ENCODE peak calls at places on chromosome 15, in four cellular contexts. B is A549, X is astrocyte of the spinal cord, E is endothelial cell. S is an unnamed sample.

GRCh38 chr15:25094519-25094918 is 139.7 kb downstream of the SNRPN start:
- DNase-seq in B (no peak), X (no peak), E (no peak), S (peak; percentile 22)

GRCh38 chr15:49045691-49046112 is 544 bp downstream of the SECISBP2L start:
- DNase-seq in B (peak; percentile 10), X (peak; percentile 51), E (peak; percentile 45), S (no peak)

GRCh38 chr15:29269485-29270168 is at the start of gene NSMCE3:
- DNase-seq in B (peak; percentile 75), X (peak; percentile 90), E (peak; percentile 85), S (peak; percentile 94)

GRCh38 chr15:36415643-36416042 is 163.8 kb upstream of the CDIN1 start:
- DNase-seq in B (no peak), X (peak; percentile 52), E (no peak), S (no peak)

GRCh38 chr15:76057332-76058000 is 2.3 kb upstream of the TMEM266 start:
- DNase-seq in B (peak; percentile 61), X (peak; percentile 35), E (peak; percentile 40), S (peak; percentile 74)

GRCh38 chr15:68599560-68600071 is 20.8 kb downstream of the CORO2B start:
- DNase-seq in B (no peak), X (peak; percentile 84), E (peak; percentile 58), S (peak; percentile 85)

GRCh38 chr15:100602822-100603393 is 519 bp downstream of the ASB7 start:
- DNase-seq in B (peak; percentile 46), X (peak; percentile 5), E (peak; percentile 30), S (peak; percentile 84)

GRCh38 chr15:70202756-70203155 is 105.0 kb upstream of the TLE3 start:
- DNase-seq in B (no peak), X (no peak), E (no peak), S (no peak)

GRCh38 chr15:29268706-29269484 is 727 bp downstream of the NSMCE3 start:
- DNase-seq in B (peak; percentile 13), X (peak; percentile 36), E (peak; percentile 22), S (peak; percentile 78)

GRCh38 chr15:59160880-59161593 is 45.6 kb upstream of the LDHAL6B start:
- DNase-seq in B (peak; percentile 41), X (no peak), E (peak; percentile 45), S (peak; percentile 91)

GRCh38 chr15:73005032-73005431 is 47.2 kb upstream of the NEO1 start:
- DNase-seq in B (no peak), X (no peak), E (no peak), S (no peak)

GRCh38 chr15:57376695-57377477 is 581 bp downstream of the CGNL1 start:
- DNase-seq in B (peak; percentile 58), X (no peak), E (peak; percentile 26), S (peak; percentile 81)

GRCh38 chr15:70451861-70452653 is 311.3 kb downstream of the UACA start:
- DNase-seq in B (no peak), X (no peak), E (no peak), S (peak; percentile 87)

DNA sequence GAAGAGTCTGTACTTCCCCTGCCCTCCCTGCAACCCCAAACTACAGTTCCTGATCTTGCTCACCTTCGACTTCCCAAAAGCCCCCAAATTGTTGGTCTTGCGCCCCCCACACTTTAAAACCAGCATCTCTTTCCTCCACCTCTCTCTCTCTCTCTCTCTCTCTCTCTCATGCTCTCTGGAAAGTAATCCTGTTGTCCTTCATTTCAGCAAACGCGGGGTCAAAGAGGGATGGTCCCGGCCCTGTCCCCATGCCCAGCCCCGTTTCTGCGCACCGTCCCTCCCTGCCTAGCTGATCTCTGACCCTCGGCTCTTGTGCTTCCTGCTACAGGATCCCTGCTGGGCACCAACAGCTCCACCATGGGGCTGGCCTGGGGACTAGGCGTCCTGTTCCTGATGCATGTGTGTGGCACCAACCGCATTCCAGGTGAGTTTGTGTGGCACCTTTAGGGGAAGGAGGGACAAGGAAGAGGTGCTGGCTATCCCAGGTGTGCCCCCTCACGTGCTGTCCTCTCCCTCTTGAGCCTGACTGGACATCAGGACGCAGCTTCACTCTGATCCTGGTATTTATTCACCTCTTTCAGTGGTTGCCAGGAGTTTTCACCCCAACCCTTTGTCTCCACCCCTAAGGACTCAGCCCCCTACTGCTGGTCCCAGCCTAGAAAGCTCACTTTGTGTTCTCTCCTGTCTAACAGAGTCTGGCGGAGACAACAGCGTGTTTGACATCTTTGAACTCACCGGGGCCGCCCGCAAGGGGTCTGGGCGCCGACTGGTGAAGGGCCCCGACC is 814 bp downstream of the THBS1 start:
- DNase-seq in B (peak; percentile 52), X (peak; percentile 32), E (peak; percentile 40), S (peak; percentile 87)
- TF ChIP-seq CTCF in B (peak; percentile 40), X (peak; percentile 50), E (no peak), S (peak; percentile 62)

GRCh38 chr15:45586990-45587860 is at the start of gene BLOC1S6:
- DNase-seq in B (peak; percentile 50), X (peak; percentile 93), E (peak; percentile 88), S (peak; percentile 96)

GRCh38 chr15:45589296-45589695 is 2.1 kb downstream of the BLOC1S6 start:
- DNase-seq in B (no peak), X (no peak), E (no peak), S (no peak)

GRCh38 chr15:45587861-45588170 is 637 bp downstream of the BLOC1S6 start:
- DNase-seq in B (no peak), X (no peak), E (no peak), S (no peak)

GRCh38 chr15:45585069-45585468 is 2.1 kb upstream of the BLOC1S6 start:
- DNase-seq in B (no peak), X (no peak), E (no peak), S (peak; percentile 74)

DNA sequence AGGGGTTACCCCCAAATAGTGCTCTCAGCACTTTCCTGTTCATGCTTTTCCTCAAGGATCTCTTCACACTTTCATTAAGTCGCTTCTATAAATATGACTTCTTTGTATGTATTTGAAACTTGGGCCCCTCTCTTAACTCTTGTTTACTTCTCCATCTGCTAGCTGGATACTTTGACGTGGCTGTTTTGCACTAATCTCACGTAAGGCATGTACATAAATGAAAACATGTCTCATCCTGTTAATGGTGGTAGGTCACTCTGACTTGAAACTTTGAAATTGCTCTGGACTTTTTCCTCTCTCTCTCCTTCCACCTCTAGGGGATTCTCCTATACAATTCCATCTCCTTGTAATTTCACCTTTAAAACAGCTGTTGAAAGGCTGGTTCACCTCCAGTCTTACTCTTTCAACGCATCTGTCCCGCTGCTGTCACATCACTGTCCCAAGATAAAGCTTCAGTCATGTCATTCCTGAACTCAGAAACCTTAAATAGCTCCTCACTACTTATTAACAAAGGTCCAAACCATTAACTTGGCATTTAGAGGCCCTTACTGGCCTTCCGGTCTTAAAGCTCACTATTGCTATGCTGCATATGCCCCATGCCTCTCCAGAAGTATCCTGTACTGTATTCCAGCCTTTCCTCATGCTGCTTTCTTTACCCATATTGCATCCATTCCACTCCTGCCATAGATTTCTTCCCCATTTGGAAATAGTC is 1.2 kb downstream of the BLOC1S6 start:
- DNase-seq in B (no peak), X (peak; percentile 20), E (no peak), S (no peak)
- TF ChIP-seq CTCF in B (no peak), X (no peak), E (no peak), S (peak; percentile 24)

GRCh38 chr15:23797747-23798157 is 110.6 kb upstream of the NDN start:
- DNase-seq in B (no peak), X (no peak), E (no peak), S (no peak)

GRCh38 chr15:23806980-23807379 is 119.9 kb upstream of the NDN start:
- DNase-seq in B (no peak), X (no peak), E (no peak), S (no peak)

GRCh38 chr15:23801881-23802280 is 114.8 kb upstream of the NDN start:
- DNase-seq in B (no peak), X (no peak), E (no peak), S (no peak)
- TF ChIP-seq CTCF in B (no peak), X (no peak), E (no peak), S (no peak)

GRCh38 chr15:40282144-40282869 is 557 bp downstream of the ANKRD63 start:
- DNase-seq in B (peak; percentile 63), X (no peak), E (peak; percentile 51), S (peak; percentile 87)
- TF ChIP-seq CTCF in B (peak; percentile 62), X (peak; percentile 33), E (no peak), S (peak; percentile 71)